ENCODE peak calls at places on chromosomes 3 and 15, in nine cellular contexts. A is body of pancreas; P is activated B cell treated with CpG ODN at 0.5 μM for 24 hours; G is EH; N is mesendoderm; J is endothelial cell; K is activated CD4-positive, alpha-beta T cell treated with anti-CD3 and anti-CD28 coated beads, Interleukin-2, amount 10 ng/mL, durations not matched to agents 7 days and 5 days; X is AG08396; Y is T-helper 9 cell. W is an unnamed sample.

GRCh38 chr3:159007331-159007730 is 205.5 kb downstream of the MFSD1 start:
- DNase-seq in A (no peak), P (no peak), G (no peak), N (peak), J (no peak), K (no peak), X (no peak), Y (no peak), W (no peak)

GRCh38 chr3:81308296-81308695 is 453.1 kb downstream of the GBE1 start:
- DNase-seq in A (no peak), P (no peak), G (peak), N (peak), J (no peak), K (no peak), X (peak), Y (no peak), W (no peak)

GRCh38 chr3:27606537-27606936 is 115.6 kb downstream of the EOMES start:
- DNase-seq in A (no peak), P (no peak), G (peak), N (no peak), J (no peak), K (no peak), X (no peak), Y (no peak), W (no peak)

GRCh38 chr3:124639406-124640237 is 90.6 kb upstream of the UMPS start:
- DNase-seq in A (no peak), P (no peak), G (no peak), N (no peak), J (no peak), K (peak), X (no peak), Y (no peak), W (no peak)

GRCh38 chr3:40899286-40899712 is 300.0 kb upstream of the CTNNB1 start:
- DNase-seq in A (no peak), P (no peak), G (peak), N (peak), J (no peak), K (no peak), X (no peak), Y (no peak), W (no peak)

GRCh38 chr3:143037867-143038266 is 36.5 kb downstream of the U2SURP start:
- DNase-seq in A (no peak), P (no peak), G (no peak), N (no peak), J (no peak), K (no peak), X (no peak), Y (no peak), W (no peak)

GRCh38 chr3:77421916-77422315 is 382.0 kb downstream of the ROBO2 start:
- DNase-seq in A (no peak), P (no peak), G (no peak), N (no peak), J (no peak), K (no peak), X (no peak), Y (no peak), W (no peak)

GRCh38 chr3:128050597-128050996 is 1.6 kb upstream of the SEC61A1 start:
- DNase-seq in A (peak), P (no peak), G (peak), N (no peak), J (no peak), K (no peak), X (no peak), Y (no peak), W (peak)

GRCh38 chr15:62777657-62778056 is 264.9 kb upstream of the TPM1 start:
- DNase-seq in A (no peak), P (no peak), G (peak), N (no peak), J (no peak), K (no peak), X (no peak), Y (no peak), W (no peak)

GRCh38 chr15:85411992-85412538 is 31.7 kb downstream of the AKAP13 start:
- DNase-seq in A (no peak), P (no peak), G (peak), N (no peak), J (no peak), K (no peak), X (peak), Y (no peak), W (no peak)

GRCh38 chr15:40498418-40498817 is 27.6 kb downstream of the CHST14 start:
- DNase-seq in A (no peak), P (no peak), G (peak), N (no peak), J (no peak), K (no peak), X (peak), Y (no peak), W (no peak)

GRCh38 chr15:99006904-99007495 is 592 bp downstream of the PGPEP1L start:
- DNase-seq in A (no peak), P (no peak), G (no peak), N (no peak), J (no peak), K (no peak), X (no peak), Y (no peak), W (no peak)

GRCh38 chr3:9500108-9501050 is 53.2 kb downstream of the LHFPL4 start:
- DNase-seq in A (peak), P (peak), G (peak), N (peak), J (peak), K (peak), X (peak), Y (peak), W (peak)

GRCh38 chr3:133573629-133574194 is at the start of gene CDV3:
- DNase-seq in A (no peak), P (no peak), G (no peak), N (no peak), J (peak), K (no peak), X (no peak), Y (no peak), W (no peak)

GRCh38 chr15:90360746-90361145 is 8.7 kb downstream of the ZNF774 start:
- DNase-seq in A (no peak), P (no peak), G (no peak), N (peak), J (no peak), K (no peak), X (no peak), Y (no peak), W (no peak)

GRCh38 chr15:72271895-72272212 is 500 bp downstream of the PARP6 start:
- DNase-seq in A (no peak), P (no peak), G (peak), N (peak), J (no peak), K (no peak), X (peak), Y (no peak), W (no peak)

GRCh38 chr3:187828571-187829452 is 83.5 kb upstream of the BCL6 start:
- DNase-seq in A (no peak), P (no peak), G (no peak), N (no peak), J (no peak), K (no peak), X (no peak), Y (no peak), W (no peak)

GRCh38 chr3:9951126-9951525 is 1.1 kb downstream of the PRRT3 start:
- DNase-seq in A (no peak), P (no peak), G (no peak), N (no peak), J (no peak), K (no peak), X (no peak), Y (no peak), W (no peak)

GRCh38 chr3:39260957-39261356 is 18.9 kb downstream of the CX3CR1 start:
- DNase-seq in A (peak), P (no peak), G (peak), N (peak), J (peak), K (peak), X (peak), Y (peak), W (peak)

GRCh38 chr15:63461230-63461629 is 43.2 kb upstream of the USP3 start:
- DNase-seq in A (no peak), P (no peak), G (no peak), N (peak), J (peak), K (no peak), X (no peak), Y (no peak), W (no peak)

GRCh38 chr3:30649572-30650310 is 43.3 kb downstream of the TGFBR2 start:
- DNase-seq in A (no peak), P (no peak), G (peak), N (no peak), J (no peak), K (no peak), X (peak), Y (no peak), W (no peak)

GRCh38 chr3:189630667-189631372 is 369 bp upstream of the TP63 start:
- DNase-seq in A (no peak), P (no peak), G (no peak), N (no peak), J (no peak), K (no peak), X (no peak), Y (no peak), W (no peak)

GRCh38 chr15:31302029-31302657 is 24.5 kb upstream of the KLF13 start:
- DNase-seq in A (no peak), P (no peak), G (no peak), N (no peak), J (no peak), K (peak), X (no peak), Y (no peak), W (no peak)

GRCh38 chr3:63582943-63583500 is 69.5 kb upstream of the SNTN start:
- DNase-seq in A (no peak), P (no peak), G (peak), N (no peak), J (no peak), K (no peak), X (no peak), Y (no peak), W (no peak)

GRCh38 chr3:188553569-188553968 is 399.6 kb downstream of the LPP start:
- DNase-seq in A (no peak), P (no peak), G (no peak), N (peak), J (no peak), K (peak), X (no peak), Y (no peak), W (no peak)

GRCh38 chr3:15601399-15602145 is at the start of the genes BTD and HACL1:
- DNase-seq in A (peak), P (peak), G (peak), N (peak), J (peak), K (peak), X (peak), Y (peak), W (peak)

GRCh38 chr3:80190051-80190450 is 422.3 kb upstream of the ROBO1 start:
- DNase-seq in A (no peak), P (no peak), G (peak), N (peak), J (no peak), K (no peak), X (peak), Y (no peak), W (no peak)

GRCh38 chr3:27216955-27217552 is 152.1 kb downstream of the NEK10 start:
- DNase-seq in A (no peak), P (no peak), G (peak), N (no peak), J (no peak), K (no peak), X (peak), Y (no peak), W (no peak)

GRCh38 chr3:3699816-3700633 is 99.2 kb upstream of the LRRN1 start:
- DNase-seq in A (peak), P (no peak), G (no peak), N (peak), J (no peak), K (no peak), X (no peak), Y (no peak), W (no peak)

GRCh38 chr3:152155246-152155645 is 113.5 kb upstream of the MBNL1 start:
- DNase-seq in A (no peak), P (no peak), G (peak), N (no peak), J (no peak), K (no peak), X (no peak), Y (no peak), W (no peak)

W was measured in transverse colon.